ENCODE peak calls at places on chromosomes 4 and X, in five cellular contexts. L is spleen, O is suprapubic skin, D is HL-60, S is stomach. X is an unnamed sample.

GRCh38 chr4:145937021-145937861 is 1.4 kb downstream of the ZNF827 start:
- DNase-seq in L (peak; percentile 90), O (peak; percentile 78), D (no peak), S (peak; percentile 62), X (peak; percentile 85)

GRCh38 chr4:7159923-7160322 is 32.4 kb upstream of the SORCS2 start:
- DNase-seq in L (no peak), O (peak; percentile 13), D (no peak), S (no peak), X (no peak)

GRCh38 chrX:42106556-42106955 is 183.2 kb upstream of the CASK start:
- DNase-seq in L (no peak), O (no peak), D (no peak), S (no peak), X (no peak)

GRCh38 chrX:14798805-14799397 is 74.0 kb downstream of the FANCB start:
- DNase-seq in L (no peak), O (no peak), D (no peak), S (no peak), X (no peak)

GRCh38 chr4:97558204-97558804 is 585.0 kb downstream of the STPG2 start:
- DNase-seq in L (no peak), O (no peak), D (no peak), S (no peak), X (no peak)

GRCh38 chr4:109266236-109266635 is 36.2 kb downstream of the COL25A1 start:
- DNase-seq in L (no peak), O (no peak), D (no peak), S (no peak), X (no peak)

GRCh38 chr4:153318696-153319320 is 25.7 kb upstream of the MND1 start:
- DNase-seq in L (no peak), O (no peak), D (peak; percentile 15), S (peak; percentile 31), X (no peak)

GRCh38 chr4:25441519-25442117 is 64.6 kb downstream of the ANAPC4 start:
- DNase-seq in L (no peak), O (no peak), D (peak; percentile 43), S (peak; percentile 68), X (no peak)

GRCh38 chr4:138192113-138192512 is 50.0 kb downstream of the SLC7A11 start:
- DNase-seq in L (no peak), O (no peak), D (no peak), S (no peak), X (no peak)

GRCh38 chrX:37690123-37690522 is 4.5 kb downstream of the XK start:
- DNase-seq in L (no peak), O (no peak), D (no peak), S (no peak), X (no peak)

GRCh38 chr4:100023800-100024199 is 73.7 kb upstream of the H2AZ1 start:
- DNase-seq in L (no peak), O (no peak), D (no peak), S (no peak), X (no peak)

GRCh38 chr4:155929833-155930232 is 23.8 kb downstream of the CTSO start:
- DNase-seq in L (no peak), O (no peak), D (no peak), S (no peak), X (no peak)
- TF ChIP-seq POLR2AphosphoS5 in L (no peak), O (no peak), D (no peak), S (no peak), X (no peak)

GRCh38 chr4:68905598-68906237 is 45.9 kb downstream of the UGT2A3 start:
- DNase-seq in L (no peak), O (no peak), D (no peak), S (peak; percentile 43), X (no peak)
- TF ChIP-seq POLR2AphosphoS5 in L (no peak), O (no peak), D (no peak), S (no peak), X (no peak)

DNA sequence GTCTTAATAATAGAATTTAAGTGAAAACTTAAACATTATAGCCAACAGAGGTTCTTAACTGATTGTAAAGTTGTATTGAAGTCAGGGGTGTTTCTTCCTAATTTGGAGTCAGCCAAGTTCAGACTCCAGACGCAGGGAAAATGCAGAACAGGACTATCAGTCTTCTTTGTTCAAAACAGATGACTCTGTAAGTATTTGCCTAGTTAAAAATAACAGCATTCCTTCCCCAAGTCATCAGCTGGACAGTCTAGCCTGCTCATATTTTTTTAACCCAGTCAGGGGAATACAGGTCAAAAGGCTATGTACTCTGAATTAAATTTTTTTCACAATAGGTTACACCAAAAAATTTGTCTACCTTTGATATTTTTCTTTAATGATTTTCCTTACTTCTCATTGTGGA is 73.8 kb upstream of the DCLK2 start:
- DNase-seq in L (no peak), O (no peak), D (no peak), S (no peak), X (no peak)
- TF ChIP-seq POLR2AphosphoS5 in L (no peak), O (no peak), D (no peak), S (no peak), X (peak; percentile 48)

DNA sequence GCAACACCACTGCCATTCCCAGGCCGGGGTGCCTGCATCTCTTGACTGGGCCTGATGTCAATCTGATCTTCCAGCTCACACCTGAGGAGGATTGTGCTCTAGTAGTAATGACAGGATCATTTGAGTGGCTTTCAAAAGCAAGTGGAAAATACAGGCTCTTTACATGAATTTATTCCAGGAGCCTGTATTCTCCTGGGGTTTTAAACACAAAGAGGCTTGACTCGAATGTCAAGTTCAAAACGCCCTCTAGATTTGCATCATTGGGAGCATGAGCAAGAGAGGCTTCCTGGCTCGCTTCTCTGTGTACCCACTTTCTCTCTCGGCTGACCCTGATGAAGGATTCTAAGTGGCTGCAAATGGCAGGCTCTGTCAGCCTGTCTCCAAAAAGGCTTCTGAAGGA is 199.5 kb upstream of the PUDP start:
- DNase-seq in L (no peak), O (no peak), D (no peak), S (no peak), X (no peak)
- TF ChIP-seq POLR2AphosphoS5 in L (no peak), O (no peak), D (no peak), S (no peak), X (no peak)

GRCh38 chrX:153728951-153729631 is 4.4 kb downstream of the ABCD1 start:
- DNase-seq in L (peak; percentile 71), O (no peak), D (no peak), S (no peak), X (no peak)

GRCh38 chrX:153728095-153728494 is 3.4 kb downstream of the ABCD1 start:
- DNase-seq in L (peak; percentile 75), O (no peak), D (no peak), S (no peak), X (no peak)

GRCh38 chrX:153726286-153727107 is 1.8 kb downstream of the ABCD1 start:
- DNase-seq in L (peak; percentile 92), O (no peak), D (peak; percentile 75), S (peak; percentile 55), X (peak; percentile 82)

GRCh38 chrX:153725832-153726285 is 1.2 kb downstream of the ABCD1 start:
- DNase-seq in L (no peak), O (no peak), D (no peak), S (no peak), X (no peak)

GRCh38 chrX:153727108-153727931 is 2.7 kb downstream of the ABCD1 start:
- DNase-seq in L (peak; percentile 80), O (no peak), D (peak; percentile 49), S (peak; percentile 78), X (peak; percentile 89)
- TF ChIP-seq POLR2AphosphoS5 in L (no peak), O (no peak), D (no peak), S (no peak), X (no peak)

GRCh38 chr4:8422327-8422726 is 18.2 kb downstream of the ACOX3 start:
- DNase-seq in L (no peak), O (no peak), D (no peak), S (no peak), X (no peak)
- TF ChIP-seq POLR2AphosphoS5 in L (no peak), O (peak; percentile 63), D (no peak), S (no peak), X (no peak)

DNA sequence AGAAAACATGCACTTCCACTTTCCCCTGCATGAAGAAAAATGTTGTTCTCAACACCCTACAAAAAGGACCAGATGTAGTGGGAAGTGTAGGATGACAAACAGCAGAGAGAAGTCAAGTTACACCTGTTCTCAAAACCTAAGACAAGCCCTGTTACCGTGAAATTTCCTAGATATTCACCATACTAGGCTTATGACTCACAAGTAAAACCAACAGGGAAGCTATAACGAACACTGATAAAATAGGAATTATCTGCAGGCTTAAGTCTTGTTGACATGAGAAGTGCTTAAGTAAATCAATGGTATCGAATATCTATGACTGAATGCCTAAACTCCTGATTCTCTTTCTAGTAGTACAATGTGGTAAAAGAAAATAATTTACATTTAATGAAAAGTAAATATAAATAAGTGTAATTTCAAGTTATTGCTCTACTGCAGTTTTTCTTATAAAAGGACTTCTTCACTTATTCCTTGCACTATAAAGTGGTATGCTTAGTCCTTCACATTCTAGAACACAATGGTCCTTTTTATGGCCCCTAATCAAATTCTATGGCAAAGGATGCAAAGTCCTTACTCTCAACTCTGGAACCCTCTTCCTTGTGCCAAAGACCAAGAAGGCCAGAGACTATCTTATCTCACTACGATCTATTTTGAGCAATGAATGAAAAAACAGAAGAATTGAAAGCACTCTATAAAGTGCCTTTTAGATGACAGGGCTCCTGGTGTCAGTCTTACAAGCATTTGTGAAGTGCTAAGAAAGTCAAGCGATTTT is 19.6 kb downstream of the AP1S2 start:
- DNase-seq in L (no peak), O (no peak), D (no peak), S (no peak), X (no peak)
- TF ChIP-seq POLR2AphosphoS5 in L (no peak), O (no peak), D (no peak), S (no peak), X (no peak)

GRCh38 chrX:55326985-55327384 is 62.3 kb upstream of the PAGE3 start:
- DNase-seq in L (no peak), O (no peak), D (no peak), S (no peak), X (no peak)
- TF ChIP-seq POLR2AphosphoS5 in L (peak; percentile 76), O (no peak), D (no peak), S (no peak), X (peak; percentile 49)